ENCODE peak calls at places on chromosomes 3 and 15, in four cellular contexts. M is H1, G is K562, J is GM12878. D is an unnamed sample.

GRCh38 chr3:173742491-173742890 is 344.9 kb downstream of the NLGN1 start:
- DNase-seq in J (no peak), G (no peak), M (no peak), D (no peak)

GRCh38 chr15:52257734-52258062 is 37.9 kb downstream of the MYO5C start:
- DNase-seq in M (no peak), G (no peak), J (no peak), D (no peak)

GRCh38 chr15:80953001-80953952 is 36.3 kb downstream of the MESD start:
- DNase-seq in J (no peak), G (no peak), M (no peak), D (no peak)

GRCh38 chr3:136664771-136665170 is 87.4 kb downstream of the STAG1 start:
- DNase-seq in J (no peak), M (no peak), G (no peak), D (no peak)

GRCh38 chr3:114079761-114080160 is 23.2 kb downstream of the QTRT2 start:
- DNase-seq in M (no peak), J (no peak), G (no peak), D (no peak)

GRCh38 chr3:196988241-196989029 is 19.8 kb upstream of the PIGZ start:
- DNase-seq in G (peak), M (no peak), J (no peak), D (peak)

GRCh38 chr3:192237992-192238608 is 489.2 kb downstream of the FGF12 start:
- DNase-seq in G (no peak), M (peak), J (no peak), D (no peak)

GRCh38 chr15:32993285-32993684 is 201.2 kb downstream of the FMN1 start:
- DNase-seq in M (no peak), J (no peak), G (no peak), D (no peak)

GRCh38 chr3:179149239-179149887 is 1.2 kb downstream of the PIK3CA start:
- DNase-seq in G (no peak), M (no peak), J (peak), D (peak)

DNA sequence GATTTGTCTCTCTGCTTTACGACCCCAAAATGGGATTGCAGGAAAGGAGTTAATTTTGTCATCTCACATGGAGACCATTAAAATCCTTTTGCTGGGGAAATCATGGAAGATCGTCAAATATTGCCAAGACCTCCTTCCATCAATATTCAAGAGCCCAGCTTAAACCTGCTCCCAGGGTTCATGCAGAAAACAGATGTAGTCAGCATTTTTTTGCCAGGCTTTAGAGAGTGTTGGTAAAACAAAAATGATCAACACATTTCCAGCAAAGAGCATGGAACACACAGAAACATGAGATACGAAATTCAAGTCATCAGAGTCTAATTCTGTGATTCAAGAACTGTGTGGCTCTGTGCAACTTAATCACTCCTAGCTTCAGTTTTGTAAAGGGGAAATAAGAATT is 118.0 kb upstream of the ATP10A start:
- DNase-seq in J (no peak), M (no peak), G (no peak), D (no peak)
- TF ChIP-seq CBX5 in J (no peak), M (no peak), G (no peak), D (no peak)

GRCh38 chr3:53122933-53123305 is 7.3 kb downstream of the RFT1 start:
- DNase-seq in M (no peak), J (no peak), G (no peak), D (no peak)

GRCh38 chr3:53123510-53123909 is 6.7 kb downstream of the RFT1 start:
- DNase-seq in G (no peak), M (no peak), J (no peak), D (no peak)

GRCh38 chr3:53129344-53129743 is 891 bp downstream of the RFT1 start:
- DNase-seq in M (no peak), J (no peak), G (peak), D (no peak)

GRCh38 chr3:53123953-53124352 is 6.3 kb downstream of the RFT1 start:
- DNase-seq in J (no peak), G (peak), M (no peak), D (no peak)

DNA sequence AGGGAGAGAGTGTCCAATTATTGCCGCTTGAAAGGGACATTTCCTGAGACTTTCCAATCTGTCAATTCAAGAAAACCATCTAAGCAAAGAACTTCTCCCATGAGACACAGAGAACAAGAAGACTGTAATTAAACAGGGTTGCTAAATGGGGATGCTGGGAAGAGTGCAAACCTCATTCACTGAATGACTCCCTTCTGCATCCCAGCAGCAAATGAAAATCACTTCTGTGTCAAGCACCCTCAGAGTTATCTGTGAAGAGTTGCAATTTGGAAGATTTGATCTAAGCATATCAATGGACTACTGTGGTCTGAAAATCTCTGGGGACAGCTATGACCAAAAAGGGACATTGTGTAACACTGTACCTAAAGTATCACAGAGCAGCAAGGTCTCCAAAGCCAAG is 3.6 kb downstream of the RFT1 start:
- DNase-seq in G (no peak), J (no peak), M (no peak), D (no peak)
- TF ChIP-seq ATF3 in G (no peak), J (no peak), M (no peak), D (no peak)

DNA sequence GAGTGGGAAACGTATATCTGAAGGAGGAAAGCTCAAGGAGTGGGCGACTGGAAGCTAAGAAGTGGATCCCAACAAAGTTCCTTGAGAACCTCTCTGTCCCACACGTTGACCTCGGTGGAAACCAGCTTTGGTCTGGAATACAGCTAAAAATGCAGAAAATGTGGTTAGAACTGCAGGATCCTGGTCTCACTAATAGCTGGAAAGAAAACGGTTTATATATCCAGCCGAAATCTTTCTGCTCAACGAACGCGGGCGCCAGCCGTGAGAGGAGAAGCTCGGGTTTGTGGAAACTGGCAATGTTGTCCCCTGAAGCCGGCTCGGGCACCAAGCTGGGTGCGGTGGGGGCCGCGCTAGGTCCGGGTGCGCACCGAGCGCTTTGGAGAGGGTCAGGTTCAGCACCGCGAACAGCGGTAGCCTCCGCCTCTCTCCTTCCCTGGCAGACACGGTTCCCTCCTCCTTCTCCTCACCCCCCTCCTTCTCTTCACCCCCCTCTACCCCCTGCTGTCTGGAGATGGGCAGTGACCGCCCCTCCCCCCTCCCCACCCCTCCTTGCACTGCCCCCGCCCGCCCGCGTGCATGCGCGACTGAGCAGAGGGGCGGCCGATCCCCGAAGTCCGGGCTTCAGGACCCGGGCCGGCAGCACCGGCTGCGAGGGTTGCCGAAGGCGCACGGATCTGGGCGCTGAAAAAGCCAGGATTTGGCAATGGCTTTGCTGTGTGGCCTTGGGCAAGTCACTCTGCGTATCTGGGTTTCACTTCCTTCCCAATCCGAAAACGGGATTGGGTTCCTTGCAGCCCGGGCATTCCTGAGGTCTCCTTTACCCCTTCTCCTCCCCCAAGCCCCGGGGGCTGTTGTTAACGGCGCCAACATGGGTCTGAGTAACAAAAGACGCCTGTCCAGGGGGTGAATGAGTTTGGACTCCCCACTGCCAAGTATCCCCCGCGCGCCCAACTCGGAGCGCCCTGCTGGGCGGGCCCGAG is at the start of gene SKOR1:
- DNase-seq in J (no peak), M (no peak), G (no peak), D (no peak)
- TF ChIP-seq CBX5 in J (no peak), M (no peak), G (no peak), D (no peak)

GRCh38 chr3:107598926-107599754 is 76.4 kb downstream of the BBX start:
- DNase-seq in J (peak), G (no peak), M (peak), D (peak)
- TF ChIP-seq ATF3 in J (no peak), G (no peak), M (no peak), D (no peak)

GRCh38 chr15:78133801-78134200 is 2.6 kb upstream of the CIB2 start:
- DNase-seq in J (no peak), M (no peak), G (no peak), D (no peak)
- TF ChIP-seq CBX5 in J (no peak), M (no peak), G (no peak), D (no peak)

DNA sequence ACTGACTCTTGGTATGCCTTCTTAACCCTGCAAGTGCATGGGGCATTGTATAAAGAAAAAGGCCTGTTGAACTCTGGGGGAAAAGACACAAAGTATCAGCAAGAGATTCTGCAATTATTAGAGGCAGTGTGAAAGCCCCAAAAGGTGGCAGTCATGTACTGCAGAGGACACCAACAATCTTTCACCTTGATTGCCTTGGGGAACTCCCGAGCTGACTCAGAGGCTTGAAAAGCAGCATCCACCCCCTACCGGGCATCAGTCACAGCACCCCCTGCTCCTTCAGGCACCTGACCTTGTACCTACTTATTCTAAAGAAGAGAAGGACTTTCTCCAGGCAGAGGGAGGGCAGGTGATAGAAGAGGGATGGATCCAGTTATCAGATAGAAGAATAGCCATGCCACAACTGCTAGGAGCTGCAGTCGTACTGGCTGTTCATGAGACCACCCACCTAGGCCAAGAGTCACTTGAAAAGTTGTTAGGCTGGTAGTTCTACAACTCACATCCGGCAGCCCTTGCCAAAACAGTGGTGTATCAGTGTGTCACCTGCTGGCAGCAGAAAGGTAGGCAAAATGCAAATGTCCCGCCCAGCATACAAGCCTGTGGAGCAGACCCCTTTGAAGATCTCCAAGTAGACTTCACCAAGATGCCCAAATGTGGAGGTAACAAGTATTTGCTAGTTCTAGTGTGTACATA is 241.6 kb upstream of the CNTN6 start:
- DNase-seq in M (peak), J (no peak), G (no peak), D (no peak)
- TF ChIP-seq ATF3 in M (no peak), J (no peak), G (no peak), D (no peak)